ENCODE peak calls at places on chromosomes 3 and 15, in four cellular contexts. J is SK-N-SH, P is mammary epithelial cell, D is fibroblast of lung. M is an unnamed sample.

GRCh38 chr3:55570361-55570760 is 83.3 kb upstream of the WNT5A start:
- DNase-seq in J (no peak), P (no peak), D (no peak), M (no peak)

GRCh38 chr15:64096486-64097431 is 977 bp downstream of the SNX1 start:
- DNase-seq in J (peak; percentile 38), P (peak; percentile 42), D (no peak), M (no peak)

GRCh38 chr3:122925756-122926155 is 101.8 kb downstream of the SEMA5B start:
- DNase-seq in J (no peak), P (no peak), D (no peak), M (no peak)

GRCh38 chr15:99104788-99105515 is at the start of gene SYNM:
- DNase-seq in J (peak; percentile 98), P (peak; percentile 74), D (peak; percentile 78), M (peak; percentile 87)

GRCh38 chr15:51386960-51387698 is 45.7 kb downstream of the GLDN start:
- DNase-seq in J (no peak), P (no peak), D (no peak), M (no peak)

GRCh38 chr15:81309647-81310460 is 14.1 kb downstream of the STARD5 start:
- DNase-seq in J (no peak), P (no peak), D (no peak), M (no peak)

GRCh38 chr15:99613887-99614642 is 48.3 kb downstream of the MEF2A start:
- DNase-seq in J (no peak), P (peak; percentile 20), D (peak; percentile 84), M (peak; percentile 57)

GRCh38 chr15:77335298-77335697 is 84.6 kb downstream of the PEAK1 start:
- DNase-seq in J (peak; percentile 18), P (no peak), D (peak; percentile 11), M (no peak)

GRCh38 chr15:47795864-47796263 is 78.6 kb downstream of the SEMA6D start:
- DNase-seq in J (no peak), P (peak; percentile 63), D (no peak), M (no peak)

GRCh38 chr3:174408310-174408709 is 450.8 kb upstream of the NAALADL2 start:
- DNase-seq in J (no peak), P (no peak), D (peak; percentile 22), M (peak; percentile 56)

GRCh38 chr3:127822166-127822835 is at the start of gene MGLL:
- DNase-seq in J (peak; percentile 78), P (peak; percentile 50), D (peak; percentile 44), M (peak; percentile 78)

GRCh38 chr15:101013769-101014223 is 94.6 kb downstream of the LRRK1 start:
- DNase-seq in J (no peak), P (no peak), D (no peak), M (no peak)

GRCh38 chr3:58742239-58742638 is 75.7 kb upstream of the FAM3D start:
- DNase-seq in J (no peak), P (no peak), D (no peak), M (no peak)

GRCh38 chr3:100033814-100034490 is 80.3 kb downstream of the FILIP1L start:
- DNase-seq in J (no peak), P (no peak), D (no peak), M (no peak)

GRCh38 chr3:49329201-49329600 is 10.7 kb downstream of the USP4 start:
- DNase-seq in J (no peak), P (no peak), D (no peak), M (no peak)

GRCh38 chr3:65793495-65794200 is 245.1 kb downstream of the MAGI1 start:
- DNase-seq in J (no peak), P (peak; percentile 37), D (no peak), M (no peak)

GRCh38 chr15:36601497-36601932 is 22.1 kb downstream of the CDIN1 start:
- DNase-seq in J (no peak), P (no peak), D (peak; percentile 85), M (no peak)

GRCh38 chr3:89223188-89223587 is 115.8 kb downstream of the EPHA3 start:
- DNase-seq in J (no peak), P (no peak), D (no peak), M (no peak)

GRCh38 chr3:125644036-125645025 is 49.0 kb upstream of the OSBPL11 start:
- DNase-seq in J (no peak), P (no peak), D (peak; percentile 84), M (no peak)

GRCh38 chr3:40267940-40268707 is 41.4 kb upstream of the EIF1B start:
- DNase-seq in J (peak; percentile 58), P (no peak), D (no peak), M (no peak)

GRCh38 chr3:71304684-71305083 is 278.8 kb downstream of the FOXP1 start:
- DNase-seq in J (no peak), P (peak; percentile 16), D (peak; percentile 82), M (no peak)

GRCh38 chr3:52069135-52069534 is 12.8 kb upstream of the DUSP7 start:
- DNase-seq in J (no peak), P (no peak), D (no peak), M (no peak)

GRCh38 chr3:112078125-112079083 is 7.8 kb upstream of the C3orf52 start:
- DNase-seq in J (no peak), P (no peak), D (no peak), M (no peak)

GRCh38 chr15:67421105-67421504 is 99.8 kb upstream of the C15orf61 start:
- DNase-seq in J (no peak), P (no peak), D (no peak), M (no peak)

GRCh38 chr15:89119489-89120478 is 31.5 kb downstream of the ABHD2 start:
- DNase-seq in J (no peak), P (no peak), D (peak; percentile 76), M (no peak)

GRCh38 chr3:49647741-49648140 is 26.4 kb upstream of the APEH start:
- DNase-seq in J (no peak), P (no peak), D (no peak), M (no peak)

GRCh38 chr3:111045564-111045963 is 26.1 kb upstream of the NECTIN3 start:
- DNase-seq in J (no peak), P (peak; percentile 37), D (peak; percentile 4), M (no peak)

GRCh38 chr15:87949934-87950298 is 306.6 kb downstream of the NTRK3 start:
- DNase-seq in J (no peak), P (no peak), D (no peak), M (no peak)

GRCh38 chr3:73955671-73956070 is 330.9 kb upstream of the PDZRN3 start:
- DNase-seq in J (no peak), P (no peak), D (no peak), M (no peak)

GRCh38 chr3:24505678-24506560 is 11.3 kb upstream of the THRB start:
- DNase-seq in J (no peak), P (no peak), D (peak; percentile 70), M (no peak)

GRCh38 chr15:63539517-63539916 is 35.1 kb downstream of the USP3 start:
- DNase-seq in J (no peak), P (no peak), D (no peak), M (no peak)

DNA sequence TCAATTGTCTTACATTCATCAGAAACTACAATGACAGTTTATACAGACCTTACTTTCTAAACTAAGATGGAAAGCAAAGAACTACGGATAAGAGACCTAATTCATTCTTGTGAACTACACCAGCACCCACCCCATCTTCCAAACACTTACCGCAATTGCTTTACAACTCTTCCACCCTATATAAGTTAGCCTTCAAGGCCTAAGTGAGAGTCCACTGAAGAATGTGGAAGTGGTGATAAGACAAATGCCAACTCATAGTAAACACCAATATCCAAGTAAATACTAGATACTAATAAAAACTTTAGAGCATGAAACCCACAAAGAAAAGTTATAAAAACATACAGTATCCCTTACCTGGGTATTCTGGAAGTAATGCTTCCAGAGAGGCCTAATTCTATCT is 13.6 kb downstream of the ARF4 start:
- DNase-seq in J (no peak), P (no peak), D (no peak), M (no peak)
- H3K4me1 ChIP-seq in J (no peaks in the 10 kb centered on the region), P (peaks cover 7% of the 10 kb centered on the region), D (no peaks in the 10 kb centered on the region), M (no peaks in the 10 kb centered on the region)

GRCh38 chr3:137970914-137971831 is 38.8 kb upstream of the CLDN18 start:
- DNase-seq in J (peak; percentile 72), P (peak; percentile 50), D (peak; percentile 62), M (peak; percentile 84)
- H3K9ac ChIP-seq in J (no peak overlapping the region), P (no peak overlapping the region), D (no peak overlapping the region), M (no peak overlapping the region)

GRCh38 chr3:45940781-45941365 is 2.4 kb upstream of the CXCR6 start:
- DNase-seq in J (no peak), P (no peak), D (no peak), M (no peak)

GRCh38 chr3:45946307-45946706 is 3.0 kb downstream of the CXCR6 start:
- DNase-seq in J (no peak), P (no peak), D (no peak), M (no peak)

GRCh38 chr3:45944830-45945620 is 1.8 kb downstream of the CXCR6 start:
- DNase-seq in J (no peak), P (no peak), D (no peak), M (no peak)

GRCh38 chr3:45942051-45942825 is 1.0 kb upstream of the CXCR6 start:
- DNase-seq in J (peak; percentile 50), P (no peak), D (no peak), M (no peak)

DNA sequence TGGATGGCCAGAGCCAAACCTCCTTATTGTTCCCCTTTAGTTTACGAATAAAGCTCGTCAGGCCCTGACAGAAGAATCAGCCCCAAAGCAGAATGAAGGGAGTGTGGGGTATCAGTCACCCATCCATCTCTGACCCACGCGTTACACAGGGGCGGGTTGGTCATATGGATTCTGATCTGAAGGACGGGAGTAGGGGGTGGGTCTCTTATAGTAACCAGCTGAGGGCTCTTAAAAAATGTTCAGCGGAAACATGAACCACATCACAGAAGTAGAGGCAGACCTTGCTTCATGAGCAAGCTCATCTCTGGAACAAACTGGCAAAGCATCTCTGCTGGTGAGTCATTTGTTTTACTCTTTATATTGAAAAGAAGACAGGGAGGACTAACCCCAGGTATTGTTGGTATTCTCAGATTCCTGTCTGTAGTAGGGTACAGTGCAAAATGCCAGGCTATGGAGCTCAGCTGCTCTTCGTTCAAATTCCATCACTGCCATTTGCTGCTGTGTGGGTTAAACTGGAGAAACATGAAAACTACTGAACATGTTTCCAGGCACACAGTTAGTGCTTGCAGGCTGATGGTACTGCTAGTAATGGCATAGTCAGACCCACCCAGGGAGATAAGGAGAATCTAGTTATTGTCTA is at the start of gene CXCR6:
- DNase-seq in J (no peak), P (peak; percentile 20), D (no peak), M (no peak)
- H3K4me3 ChIP-seq in J (no peak within 1 kb of the TSS), P (no peak within 1 kb of the TSS), D (no peak within 1 kb of the TSS), M (no peak within 1 kb of the TSS)

GRCh38 chr15:71708052-71708432 is 102.3 kb upstream of the NR2E3 start:
- DNase-seq in J (no peak), P (no peak), D (no peak), M (no peak)
- H3K4me1 ChIP-seq in J (peaks cover 21% of the 10 kb centered on the region), P (peaks cover 4% of the 10 kb centered on the region), D (peaks cover 25% of the 10 kb centered on the region), M (peaks cover 6% of the 10 kb centered on the region)

GRCh38 chr3:13894096-13894811 is 14.4 kb upstream of the WNT7A start:
- DNase-seq in J (no peak), P (no peak), D (no peak), M (no peak)

GRCh38 chr3:13896473-13897154 is 16.7 kb upstream of the WNT7A start:
- DNase-seq in J (peak; percentile 70), P (peak; percentile 72), D (peak; percentile 61), M (no peak)

GRCh38 chr3:13892304-13892703 is 12.4 kb upstream of the WNT7A start:
- DNase-seq in J (no peak), P (no peak), D (no peak), M (no peak)

GRCh38 chr3:13895155-13896105 is 15.6 kb upstream of the WNT7A start:
- DNase-seq in J (peak; percentile 98), P (peak; percentile 93), D (peak; percentile 78), M (peak; percentile 98)

DNA sequence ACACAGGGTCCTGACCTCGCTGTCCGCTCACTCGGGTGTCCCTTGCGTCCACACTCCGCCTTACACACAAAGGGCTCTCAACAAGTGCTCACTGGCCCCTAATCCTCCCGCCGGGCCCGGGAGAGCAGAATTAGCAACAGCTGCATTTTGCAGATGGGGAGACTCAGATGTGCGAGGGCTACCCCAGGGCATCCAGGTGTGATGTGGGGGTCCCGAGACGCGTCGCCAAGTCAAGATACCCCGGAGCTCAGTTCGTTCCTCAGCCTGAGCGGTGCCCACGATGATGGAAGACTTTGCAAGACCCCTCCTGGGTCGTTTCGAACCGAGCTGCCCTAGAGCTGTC is 14.9 kb upstream of the WNT7A start:
- DNase-seq in J (no peak), P (no peak), D (no peak), M (peak; percentile 74)
- H3K9ac ChIP-seq in J (no peak overlapping the region), P (no peak overlapping the region), D (no peak overlapping the region), M (no peak overlapping the region)

M was measured in kidney.